ENCODE peak calls at places on chromosomes 7 and 10, in four cellular contexts. E, H, X and I are unnamed samples.

GRCh38 chr10:26215923-26216576 is 524 bp upstream of the GAD2 start:
- DNase-seq in E (peak; percentile 51), H (no peak), X (no peak), I (peak; percentile 27)

GRCh38 chr7:70925411-70926115 is 206.4 kb upstream of the GALNT17 start:
- DNase-seq in E (no peak), X (no peak), H (no peak), I (no peak)

GRCh38 chr7:97126483-97127171 is 9.1 kb downstream of the SDHAF3 start:
- DNase-seq in X (peak; percentile 32), H (no peak), E (no peak), I (no peak)

GRCh38 chr7:76185187-76185915 is 16.3 kb upstream of the SRRM3 start:
- DNase-seq in X (no peak), H (no peak), E (no peak), I (no peak)

GRCh38 chr10:84333864-84334451 is 5.6 kb downstream of the CCSER2 start:
- DNase-seq in X (peak; percentile 55), H (no peak), E (peak; percentile 56), I (peak; percentile 32)

GRCh38 chr10:28463676-28464395 is 69.1 kb upstream of the WAC start:
- DNase-seq in E (no peak), H (no peak), X (no peak), I (no peak)

GRCh38 chr7:154575497-154575896 is 427.4 kb downstream of the PAXIP1 start:
- DNase-seq in E (no peak), H (no peak), X (no peak), I (no peak)

GRCh38 chr10:75407716-75408511 is 6.3 kb upstream of the ZNF503 start:
- DNase-seq in H (no peak), E (peak; percentile 58), X (no peak), I (no peak)

GRCh38 chr10:128156999-128157755 is 31.0 kb upstream of the MKI67 start:
- DNase-seq in X (no peak), H (no peak), E (no peak), I (no peak)

GRCh38 chr7:29976673-29977072 is 12.9 kb downstream of the SCRN1 start:
- DNase-seq in X (peak; percentile 41), E (no peak), H (no peak), I (no peak)

GRCh38 chr10:86851329-86852207 is 95.1 kb downstream of the BMPR1A start:
- DNase-seq in X (peak; percentile 92), E (no peak), H (no peak), I (no peak)

GRCh38 chr10:102068216-102068615 is 3.1 kb downstream of the HPS6 start:
- DNase-seq in E (no peak), H (no peak), X (no peak), I (no peak)

GRCh38 chr7:136687693-136688322 is 180.6 kb upstream of the CHRM2 start:
- DNase-seq in H (no peak), E (peak; percentile 5), X (peak; percentile 39), I (peak; percentile 15)

GRCh38 chr10:51186358-51186757 is 112.1 kb downstream of the PRKG1 start:
- DNase-seq in H (no peak), X (no peak), E (no peak), I (no peak)

GRCh38 chr7:69656077-69656476 is 57.8 kb downstream of the AUTS2 start:
- DNase-seq in H (no peak), X (no peak), E (no peak), I (no peak)

GRCh38 chr10:118729641-118730258 is 25.0 kb downstream of the CACUL1 start:
- DNase-seq in X (no peak), H (no peak), E (peak; percentile 34), I (peak; percentile 44)

GRCh38 chr10:97016728-97017473 is 168.9 kb downstream of the SLIT1 start:
- DNase-seq in E (peak; percentile 74), H (no peak), X (no peak), I (peak; percentile 77)

GRCh38 chr7:133481676-133482075 is 228.8 kb downstream of the EXOC4 start:
- DNase-seq in E (no peak), X (peak; percentile 83), H (no peak), I (no peak)

GRCh38 chr7:35691827-35692307 is 3.1 kb downstream of the HERPUD2 start:
- DNase-seq in E (peak; percentile 67), H (no peak), X (peak; percentile 22), I (peak; percentile 54)

GRCh38 chr10:46520941-46521340 is 35.5 kb downstream of the GPRIN2 start:
- DNase-seq in X (peak; percentile 62), H (peak; percentile 7), E (no peak), I (no peak)

GRCh38 chr7:150668472-150668911 is 17.0 kb upstream of the GIMAP2 start:
- DNase-seq in X (no peak), E (peak; percentile 70), H (no peak), I (peak; percentile 64)

GRCh38 chr10:62019685-62020361 is 118.3 kb downstream of the ARID5B start:
- DNase-seq in X (no peak), E (no peak), H (no peak), I (no peak)

GRCh38 chr10:106795619-106796018 is 368.9 kb downstream of the SORCS1 start:
- DNase-seq in E (peak; percentile 21), H (no peak), X (no peak), I (peak; percentile 38)

GRCh38 chr10:78641693-78642092 is 427.1 kb upstream of the ZMIZ1 start:
- DNase-seq in H (no peak), X (no peak), E (no peak), I (no peak)

GRCh38 chr10:72124984-72125383 is 36.6 kb upstream of the SPOCK2 start:
- DNase-seq in X (peak; percentile 77), E (no peak), H (no peak), I (no peak)

GRCh38 chr10:14146501-14146900 is 184.2 kb downstream of the FRMD4A start:
- DNase-seq in X (peak; percentile 77), E (no peak), H (no peak), I (no peak)

DNA sequence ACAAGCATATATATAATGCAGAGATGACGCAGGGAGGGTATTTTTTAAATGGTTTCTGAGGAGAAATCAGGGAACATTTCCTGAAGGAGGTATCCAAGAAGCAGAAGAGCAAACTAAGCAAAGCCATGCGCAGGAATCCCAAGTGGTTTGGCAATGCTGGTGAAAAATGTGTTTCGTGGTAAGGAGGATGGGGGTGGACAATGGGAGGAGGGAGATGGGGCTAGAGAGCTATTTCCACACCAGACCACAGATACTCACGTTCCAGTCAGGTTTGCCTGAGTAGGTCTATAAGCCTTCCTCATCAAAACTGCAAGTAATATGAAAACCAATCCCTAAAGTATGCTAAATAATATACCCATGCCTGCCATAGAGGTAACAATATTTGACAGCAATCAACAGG is 223.7 kb upstream of the MKLN1 start:
- DNase-seq in X (peak; percentile 89), H (no peak), E (no peak), I (no peak)
- TF ChIP-seq CTCF in X (peak; percentile 14), H (no peak), E (no peak), I (no peak)

GRCh38 chr10:52368725-52369124 is 54.6 kb downstream of the DKK1 start:
- DNase-seq in H (no peak), E (no peak), X (no peak), I (no peak)
- TF ChIP-seq CTCF in H (no peak), E (no peak), X (no peak), I (no peak)

DNA sequence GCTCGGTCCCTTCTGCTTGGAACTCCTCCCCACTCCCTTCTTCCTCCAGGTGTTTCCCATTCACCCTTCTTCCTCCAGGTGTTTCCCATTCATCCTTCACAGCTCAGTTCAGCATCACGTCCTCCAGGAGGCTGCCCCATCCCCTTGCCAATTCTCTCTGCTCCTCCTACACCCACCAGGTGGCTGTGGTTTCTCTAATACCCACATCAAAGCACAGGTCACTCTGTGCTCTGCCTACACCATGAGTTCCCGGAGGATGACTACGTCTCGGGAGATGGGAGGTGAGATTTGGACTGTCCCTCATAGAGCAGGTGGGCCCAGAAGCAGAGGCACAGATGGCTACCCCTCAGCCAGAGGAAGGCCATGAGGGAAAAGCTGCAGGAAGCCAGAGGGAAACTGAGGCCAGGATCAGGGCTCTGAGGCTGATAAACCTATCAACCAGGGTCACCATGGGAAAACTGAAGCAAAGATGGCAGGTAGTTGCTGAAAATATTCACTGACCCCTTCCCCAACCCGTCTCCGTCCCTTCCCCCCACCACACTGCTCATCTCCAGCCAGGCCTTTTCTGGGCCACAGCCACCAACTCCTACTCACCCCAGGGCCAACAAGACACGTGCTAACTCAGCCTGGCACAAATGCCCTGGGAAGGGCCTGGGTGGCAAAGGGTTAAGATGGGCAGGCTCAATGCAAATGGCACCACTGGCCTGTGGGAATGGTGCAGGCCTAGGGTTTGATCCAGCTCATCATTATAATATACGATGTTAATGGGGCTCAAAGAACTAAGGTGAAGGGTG is 56.6 kb upstream of the CPXM2 start:
- DNase-seq in H (no peak), X (no peak), E (no peak), I (no peak)
- TF ChIP-seq CTCF in H (no peak), X (no peak), E (no peak), I (no peak)

GRCh38 chr10:48503293-48503911 is 101.5 kb downstream of the ARHGAP22 start:
- DNase-seq in H (no peak), X (no peak), E (no peak), I (no peak)

GRCh38 chr10:48506147-48506917 is 98.5 kb downstream of the ARHGAP22 start:
- DNase-seq in E (no peak), X (peak; percentile 56), H (no peak), I (no peak)

GRCh38 chr10:48504141-48504885 is 100.6 kb downstream of the ARHGAP22 start:
- DNase-seq in H (no peak), E (no peak), X (no peak), I (no peak)

GRCh38 chr10:48507494-48507893 is 97.4 kb downstream of the ARHGAP22 start:
- DNase-seq in X (no peak), H (no peak), E (no peak), I (no peak)

DNA sequence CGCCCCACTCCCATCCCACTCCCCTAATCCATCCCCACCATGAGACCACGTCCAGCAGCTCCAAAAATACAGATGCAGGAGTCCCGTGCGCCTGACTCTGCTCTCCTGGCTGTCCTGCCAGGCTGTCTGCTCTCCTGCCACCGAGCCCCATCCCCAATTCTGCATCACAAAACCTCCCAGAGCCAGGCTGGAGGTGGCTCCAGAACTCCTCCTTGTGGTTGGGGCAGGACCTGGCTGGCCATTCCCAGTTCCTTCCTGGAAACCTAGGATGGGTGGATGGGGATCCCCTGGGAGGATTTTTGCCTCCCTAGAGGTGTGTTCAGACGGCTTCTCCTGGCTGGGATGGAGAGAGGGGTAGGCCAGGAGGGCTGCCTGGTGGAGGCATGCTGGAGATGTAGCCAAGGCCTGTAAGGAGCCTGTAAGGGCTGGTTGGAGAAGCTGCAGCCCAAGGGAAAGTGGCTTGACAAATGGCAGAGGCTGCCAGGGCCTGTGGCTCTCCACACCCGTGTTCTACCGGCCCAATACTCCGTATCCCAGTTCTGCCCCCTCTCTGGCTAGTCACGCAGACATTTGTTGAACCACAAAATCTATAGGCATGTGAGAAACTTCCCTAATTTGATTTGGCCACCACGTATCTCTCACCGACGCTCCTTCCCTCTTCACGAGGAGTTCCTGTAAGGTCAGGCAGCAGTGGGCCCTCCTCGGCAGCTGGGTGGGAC is 99.3 kb downstream of the ARHGAP22 start:
- DNase-seq in H (no peak), X (no peak), E (no peak), I (no peak)
- TF ChIP-seq CTCF in H (no peak), X (peak; percentile 17), E (no peak), I (peak; percentile 25)

GRCh38 chr10:131858583-131859340 is 42.0 kb upstream of the PPP2R2D start:
- DNase-seq in H (no peak), E (no peak), X (no peak), I (no peak)

GRCh38 chr10:131859341-131860020 is 41.3 kb upstream of the PPP2R2D start:
- DNase-seq in H (no peak), X (no peak), E (no peak), I (no peak)

GRCh38 chr10:131858118-131858515 is 42.7 kb upstream of the PPP2R2D start:
- DNase-seq in E (no peak), X (no peak), H (no peak), I (no peak)

GRCh38 chr10:131862548-131862947 is 38.3 kb upstream of the PPP2R2D start:
- DNase-seq in E (no peak), H (no peak), X (no peak), I (no peak)

GRCh38 chr10:131860806-131861440 is 39.9 kb upstream of the PPP2R2D start:
- DNase-seq in E (no peak), X (no peak), H (no peak), I (no peak)
- TF ChIP-seq CTCF in E (no peak), X (no peak), H (no peak), I (no peak)